ENCODE peak calls at places on chromosome 7, in six cellular contexts. L is neuronal stem cell, K is mammary epithelial cell, U is mesenchymal stem cell, X is GM23248, V is fibroblast of lung. A is an unnamed sample. For H3K9me3, the result is how much of the 10 kb centered on the place peaks cover.

GRCh38 chr7:27641576-27642230 is 21.0 kb downstream of the HIBADH start:
- DNase-seq in L (no peak), K (no peak), X (peak), U (no peak), V (no peak), A (no peak)

GRCh38 chr7:15495170-15495569 is 66.6 kb downstream of the AGMO start:
- DNase-seq in V (peak), K (no peak), U (no peak), X (no peak), L (no peak), A (no peak)

GRCh38 chr7:85776691-85777363 is 590.0 kb upstream of the SEMA3D start:
- DNase-seq in L (no peak), K (no peak), V (no peak), X (peak), U (no peak), A (no peak)

GRCh38 chr7:136938476-136938875 is 70.0 kb downstream of the CHRM2 start:
- DNase-seq in X (no peak), V (no peak), L (no peak), U (no peak), K (no peak), A (no peak)

GRCh38 chr7:23277359-23277989 is 21.7 kb upstream of the MALSU1 start:
- DNase-seq in X (peak), U (peak), V (peak), L (peak), K (peak), A (peak)

GRCh38 chr7:127995157-127995865 is 35.9 kb downstream of the LRRC4 start:
- DNase-seq in V (peak), X (peak), L (no peak), K (no peak), U (peak), A (no peak)

GRCh38 chr7:104643587-104644217 is 315.3 kb downstream of the LHFPL3 start:
- DNase-seq in U (no peak), V (peak), K (peak), X (peak), L (peak), A (peak)

GRCh38 chr7:40519009-40519408 is 384.2 kb downstream of the SUGCT start:
- DNase-seq in U (no peak), K (no peak), V (no peak), L (no peak), X (no peak), A (no peak)

GRCh38 chr7:93601363-93601762 is 26.8 kb upstream of the CALCR start:
- DNase-seq in U (no peak), V (no peak), K (peak), X (peak), L (no peak), A (no peak)

GRCh38 chr7:114930107-114930521 is 8.2 kb downstream of the MDFIC start:
- DNase-seq in U (peak), K (no peak), X (peak), V (peak), L (peak), A (no peak)

GRCh38 chr7:81831883-81832282 is 62.0 kb upstream of the HGF start:
- DNase-seq in U (peak), K (no peak), L (no peak), X (no peak), V (peak), A (no peak)

GRCh38 chr7:156898938-156899337 is 6.0 kb upstream of the LMBR1 start:
- DNase-seq in L (no peak), V (no peak), U (peak), X (no peak), K (no peak), A (no peak)

GRCh38 chr7:156836443-156836842 is 56.5 kb downstream of the LMBR1 start:
- DNase-seq in U (peak), X (peak), V (no peak), L (no peak), K (peak), A (no peak)

DNA sequence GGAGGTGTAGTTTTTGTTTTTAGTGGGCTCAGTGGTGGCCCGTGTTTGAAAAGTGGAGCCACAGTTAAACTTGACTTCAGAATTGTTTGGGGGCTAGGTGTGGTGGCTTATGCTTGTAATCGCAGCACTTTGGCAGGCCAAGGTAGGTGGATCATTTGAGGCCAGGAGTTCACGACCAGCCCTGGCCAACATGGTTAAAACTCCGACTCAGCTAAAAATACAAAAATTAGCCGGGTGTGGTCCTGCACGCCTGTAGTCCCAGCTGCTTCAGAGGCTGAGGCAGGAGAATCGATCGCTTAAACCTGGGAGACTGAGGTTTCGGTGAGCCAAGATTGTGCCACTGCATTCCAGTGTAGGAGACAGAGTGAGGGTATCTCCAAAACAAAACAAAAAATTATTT is 1.8 kb downstream of the CCT6A start:
- DNase-seq in X (no peak), V (no peak), U (no peak), L (no peak), K (no peak), A (no peak)
- H3K9ac ChIP-seq in X (peak), V (no peak), U (peak), L (no peak), K (peak), A (peak)

GRCh38 chr7:158133515-158134271 is 453.9 kb downstream of the PTPRN2 start:
- DNase-seq in K (no peak), L (no peak), V (no peak), U (no peak), X (no peak), A (no peak)

GRCh38 chr7:158133057-158133456 is 454.6 kb downstream of the PTPRN2 start:
- DNase-seq in K (no peak), V (no peak), X (no peak), L (no peak), U (no peak), A (no peak)

GRCh38 chr7:158137516-158138328 is 449.9 kb downstream of the PTPRN2 start:
- DNase-seq in U (no peak), L (no peak), X (no peak), K (no peak), V (no peak), A (no peak)

GRCh38 chr7:158135931-158136330 is 451.7 kb downstream of the PTPRN2 start:
- DNase-seq in L (no peak), U (no peak), V (no peak), X (no peak), K (no peak), A (no peak)

DNA sequence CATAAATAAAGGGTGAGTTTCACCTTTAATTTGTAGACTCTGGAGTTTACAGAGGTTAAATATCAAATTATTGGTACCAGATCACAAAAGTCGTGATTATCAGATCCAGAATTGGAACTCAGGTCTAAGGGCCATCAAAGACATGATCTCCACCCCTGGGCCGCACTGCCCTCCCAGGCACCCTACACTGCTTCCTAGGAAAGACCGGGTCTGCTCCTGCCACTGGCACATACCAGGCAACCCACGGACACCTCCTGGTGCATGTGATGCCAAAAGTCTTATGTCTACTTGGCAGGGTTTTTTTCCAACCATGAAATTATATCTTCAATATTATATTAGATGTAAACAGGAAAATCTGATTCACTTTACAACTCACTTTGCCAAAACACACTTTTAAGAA is 452.8 kb downstream of the PTPRN2 start:
- DNase-seq in L (no peak), K (no peak), U (no peak), X (no peak), V (no peak), A (no peak)
- H3K9me3 ChIP-seq in L (under half), K (under half), U (under half), X (under half), V (under half), A (under half)

GRCh38 chr7:17300012-17300411 is 1.6 kb downstream of the AHR start:
- DNase-seq in L (no peak), K (peak), U (no peak), X (peak), V (no peak), A (no peak)
- H3K9ac ChIP-seq in L (no peak), K (peak), U (peak), X (peak), V (peak), A (no peak)

GRCh38 chr7:57363321-57363720 is 86.7 kb upstream of the ZNF716 start:
- DNase-seq in U (no peak), K (no peak), L (no peak), V (no peak), X (no peak), A (no peak)

GRCh38 chr7:57364933-57365710 is 84.9 kb upstream of the ZNF716 start:
- DNase-seq in K (no peak), V (no peak), U (no peak), X (no peak), L (no peak), A (no peak)

GRCh38 chr7:57370739-57371098 is 79.3 kb upstream of the ZNF716 start:
- DNase-seq in K (no peak), L (no peak), U (no peak), V (no peak), X (no peak), A (no peak)

GRCh38 chr7:57370066-57370738 is 79.8 kb upstream of the ZNF716 start:
- DNase-seq in L (no peak), X (no peak), V (no peak), K (no peak), U (no peak), A (no peak)

GRCh38 chr7:57367171-57367570 is 82.8 kb upstream of the ZNF716 start:
- DNase-seq in K (no peak), X (no peak), L (no peak), V (no peak), U (no peak), A (no peak)
- H3K9me3 ChIP-seq in K (under half), X (under half), L (half or more), V (under half), U (under half), A (under half)

GRCh38 chr7:17660116-17660515 is 280.2 kb downstream of the SNX13 start:
- DNase-seq in V (peak), U (peak), L (no peak), K (peak), X (peak), A (no peak)

GRCh38 chr7:17661982-17662585 is 278.2 kb downstream of the SNX13 start:
- DNase-seq in X (peak), U (peak), K (peak), L (no peak), V (no peak), A (no peak)

GRCh38 chr7:17665029-17665428 is 275.3 kb downstream of the SNX13 start:
- DNase-seq in K (no peak), L (no peak), U (no peak), X (no peak), V (no peak), A (no peak)

GRCh38 chr7:17659126-17659525 is 281.2 kb downstream of the SNX13 start:
- DNase-seq in K (no peak), L (no peak), X (no peak), V (no peak), U (no peak), A (no peak)

GRCh38 chr7:17663056-17663675 is 277.1 kb downstream of the SNX13 start:
- DNase-seq in K (peak), X (peak), U (peak), V (peak), L (no peak), A (no peak)
- H3K9ac ChIP-seq in K (peak), X (peak), U (peak), V (peak), L (no peak), A (no peak)

DNA sequence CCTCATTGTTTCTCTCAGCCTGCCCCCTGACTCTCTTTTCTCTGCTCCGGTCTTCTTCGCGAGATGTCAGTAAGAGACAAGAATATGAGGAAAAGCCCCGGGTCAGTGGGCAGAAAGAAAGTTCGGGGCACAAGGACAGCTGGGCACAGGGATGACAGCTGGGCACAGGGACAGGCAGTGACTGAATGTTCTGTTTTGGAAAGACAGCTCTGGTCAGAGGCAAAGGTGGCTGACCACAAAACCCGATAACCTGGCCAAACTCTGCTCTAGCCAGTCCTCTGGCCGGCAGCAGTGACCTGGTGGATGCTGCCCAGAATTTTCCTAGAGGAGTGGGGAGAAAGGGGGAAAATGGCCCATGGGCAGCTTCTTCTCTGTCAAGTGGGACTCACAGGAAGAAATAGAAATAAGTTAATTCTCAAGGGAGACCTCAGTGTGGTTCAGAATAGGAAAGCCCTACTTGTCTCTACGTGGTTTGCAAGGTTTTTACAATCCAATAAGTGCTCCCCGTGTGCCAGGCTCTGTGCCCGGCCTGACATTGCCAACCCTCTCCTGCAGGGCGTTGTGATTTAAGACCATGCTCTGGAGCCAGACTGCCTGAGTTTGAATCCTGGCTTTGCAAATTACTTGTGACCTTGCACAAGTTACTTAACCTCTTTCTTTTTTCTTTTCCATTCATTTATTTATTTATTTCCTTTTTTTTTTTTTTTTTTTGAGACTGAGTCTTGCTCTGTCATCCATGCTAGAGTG is 110.6 kb upstream of the ZNF716 start:
- DNase-seq in V (no peak), L (no peak), X (no peak), U (no peak), K (no peak), A (no peak)
- H3K9me3 ChIP-seq in V (under half), L (under half), X (under half), U (under half), K (under half), A (under half)